ENCODE peak calls at places on chromosomes 4 and X, in five cellular contexts. I is HEK293T, H is H1, W is NT2/D1, O is GM12878. A is an unnamed sample.

GRCh38 chr4:7198440-7199128 is 6.2 kb downstream of the SORCS2 start:
- DNase-seq in O (no peak), I (no peak), W (no peak), H (no peak), A (no peak)

GRCh38 chrX:155966876-155967275 is 30.6 kb upstream of the IL9R start:
- DNase-seq in H (no peak), I (peak), W (peak), O (peak), A (peak)

GRCh38 chrX:68511255-68511654 is 12.4 kb downstream of the YIPF6 start:
- DNase-seq in I (peak), H (no peak), W (peak), O (no peak), A (peak)

GRCh38 chrX:5306654-5307121 is 922.0 kb downstream of the NLGN4X start:
- DNase-seq in O (no peak), H (no peak), I (no peak), W (no peak), A (no peak)

GRCh38 chr4:37757121-37757520 is 69.4 kb upstream of the PGM2 start:
- DNase-seq in O (no peak), W (no peak), I (no peak), H (no peak), A (no peak)

GRCh38 chr4:66294626-66295025 is 624.3 kb upstream of the EPHA5 start:
- DNase-seq in O (no peak), W (no peak), H (no peak), I (no peak), A (no peak)

GRCh38 chr4:106263594-106264330 is 52.2 kb downstream of the TBCK start:
- DNase-seq in W (no peak), I (no peak), H (no peak), O (no peak), A (no peak)

GRCh38 chrX:25646156-25646555 is 492.0 kb upstream of the MAGEB18 start:
- DNase-seq in O (no peak), W (no peak), H (no peak), I (no peak), A (no peak)

GRCh38 chrX:129472116-129472515 is 51.2 kb downstream of the SMARCA1 start:
- DNase-seq in O (no peak), W (no peak), H (no peak), I (peak), A (no peak)

GRCh38 chr4:6963139-6963611 is 53.5 kb downstream of the TBC1D14 start:
- DNase-seq in O (no peak), W (no peak), I (no peak), H (no peak), A (peak)

GRCh38 chr4:153669838-153670237 is 14.2 kb upstream of the TLR2 start:
- DNase-seq in I (no peak), W (no peak), O (no peak), H (no peak), A (no peak)

GRCh38 chr4:151753056-151753455 is 7.8 kb downstream of the GATB start:
- DNase-seq in I (no peak), W (no peak), O (no peak), H (no peak), A (no peak)

GRCh38 chr4:183443609-183444148 is 757 bp upstream of the CDKN2AIP start:
- DNase-seq in W (peak), I (peak), H (peak), O (no peak), A (no peak)

GRCh38 chr4:15754323-15754722 is 23.8 kb upstream of the CD38 start:
- DNase-seq in W (no peak), O (no peak), I (no peak), H (no peak), A (no peak)

GRCh38 chr4:151434183-151434860 is 25.3 kb downstream of the FHIP1A start:
- DNase-seq in I (no peak), H (no peak), W (no peak), O (no peak), A (no peak)

DNA sequence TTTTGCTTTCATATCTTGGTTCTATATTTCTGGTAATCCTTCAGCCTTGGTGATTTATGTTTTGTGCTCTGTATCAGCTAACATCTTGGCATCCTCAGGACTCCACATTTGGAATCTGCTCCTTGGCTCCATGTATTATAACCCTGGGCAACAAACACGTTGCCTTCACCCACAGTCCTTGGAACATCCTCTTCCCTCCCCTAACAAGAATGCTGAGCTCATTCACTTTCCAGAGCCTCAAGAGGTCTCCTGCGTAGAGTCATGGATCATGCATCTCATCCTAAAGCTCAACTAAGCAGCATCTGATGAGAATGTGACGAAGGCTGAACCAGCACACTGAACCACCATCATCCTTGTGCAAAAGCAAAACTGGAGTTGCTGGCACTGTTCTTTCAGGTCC is 60.5 kb upstream of the C1GALT1C1 start:
- DNase-seq in H (no peak), W (no peak), I (no peak), O (no peak), A (no peak)
- TF ChIP-seq SUZ12 in H (no peak), W (no peak), I (no peak), O (no peak), A (no peak)

DNA sequence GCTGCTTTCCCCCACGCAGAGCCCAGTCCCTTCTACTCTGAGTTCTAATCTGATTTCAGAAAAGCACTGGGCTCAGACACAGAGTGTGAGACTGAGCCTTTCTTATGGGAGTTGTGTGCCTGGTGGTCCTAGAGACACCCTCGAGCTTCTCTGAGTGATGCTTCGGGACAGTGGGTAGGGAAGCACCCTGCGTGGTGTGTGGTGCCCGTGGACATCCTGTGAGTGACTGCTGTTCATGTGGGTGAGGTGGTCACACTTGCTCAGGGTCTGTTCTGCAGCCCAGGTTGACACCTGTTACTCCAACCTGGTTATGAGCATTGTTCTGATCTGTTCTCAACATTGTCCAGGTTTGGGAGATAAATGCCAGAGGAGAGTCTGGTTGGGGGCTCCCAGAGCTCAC is 6.1 kb downstream of the GPR78 start:
- DNase-seq in O (no peak), I (no peak), W (no peak), H (no peak), A (no peak)
- TF ChIP-seq SUZ12 in O (no peak), I (no peak), W (no peak), H (no peak), A (no peak)

GRCh38 chrX:108224727-108225455 is 133.3 kb downstream of the ATG4A start:
- DNase-seq in O (peak), W (peak), I (peak), H (no peak), A (peak)
- TF ChIP-seq SUZ12 in O (no peak), W (no peak), I (no peak), H (no peak), A (no peak)

GRCh38 chrX:13270360-13270759 is 49.5 kb downstream of the ATXN3L start:
- DNase-seq in O (no peak), W (no peak), I (no peak), H (no peak), A (no peak)
- TF ChIP-seq SUZ12 in O (no peak), W (no peak), I (no peak), H (no peak), A (no peak)

GRCh38 chr4:3122081-3122563 is 47.6 kb downstream of the HTT start:
- DNase-seq in I (no peak), H (no peak), W (no peak), O (no peak), A (no peak)
- TF ChIP-seq SUZ12 in I (no peak), H (no peak), W (no peak), O (no peak), A (no peak)

GRCh38 chrX:153766871-153767673 is 3.0 kb downstream of the PLXNB3 start:
- DNase-seq in W (no peak), O (no peak), H (no peak), I (no peak), A (no peak)
- TF ChIP-seq SUZ12 in W (no peak), O (no peak), H (no peak), I (no peak), A (no peak)

GRCh38 chr4:123449780-123450179 is 53.2 kb downstream of the SPRY1 start:
- DNase-seq in O (peak), H (no peak), W (no peak), I (no peak), A (peak)
- TF ChIP-seq SUZ12 in O (no peak), H (no peak), W (no peak), I (no peak), A (no peak)

A was measured in HepG2.